ENCODE peak calls at places on chromosomes 6 and 20, in seven cellular contexts. U is fibroblast of lung, J is uterus, S is brain microvascular endothelial cell, C is lower lobe of right lung, W is astrocyte, M is ovary. Q is an unnamed sample.
A peak's percentile ranks its signal among the peaks of the same experiment; 100 is the strongest.

GRCh38 chr6:22081709-22082108 is 215.1 kb downstream of the PRL start:
- DNase-seq in U (no peak), J (no peak), S (no peak), C (no peak), W (no peak), M (no peak), Q (no peak)

GRCh38 chr6:116371384-116372209 is 850 bp downstream of the DSE start:
- DNase-seq in U (peak; percentile 93), J (peak; percentile 81), S (peak; percentile 91), C (peak; percentile 75), W (peak; percentile 87), M (peak; percentile 86), Q (peak; percentile 73)

GRCh38 chr20:40494238-40494637 is 194.8 kb downstream of the MAFB start:
- DNase-seq in U (no peak), J (no peak), S (no peak), C (peak; percentile 71), W (no peak), M (no peak), Q (no peak)

GRCh38 chr20:34112600-34113061 is 588 bp upstream of the EIF2S2 start:
- DNase-seq in U (peak; percentile 36), J (peak; percentile 33), S (peak; percentile 34), C (no peak), W (peak; percentile 22), M (peak; percentile 51), Q (no peak)

GRCh38 chr6:8082572-8082953 is 18.4 kb upstream of the BLOC1S5 start:
- DNase-seq in U (no peak), J (no peak), S (no peak), C (no peak), W (no peak), M (no peak), Q (no peak)

GRCh38 chr20:17505664-17506517 is 25.3 kb downstream of the BFSP1 start:
- DNase-seq in U (peak; percentile 61), J (no peak), S (peak; percentile 62), C (peak; percentile 55), W (peak; percentile 42), M (peak; percentile 46), Q (no peak)

GRCh38 chr6:2877057-2877882 is 25.8 kb downstream of the SERPINB9 start:
- DNase-seq in U (peak; percentile 35), J (peak; percentile 55), S (peak; percentile 52), C (no peak), W (peak; percentile 33), M (peak; percentile 60), Q (no peak)

GRCh38 chr6:109024784-109025183 is 69.9 kb downstream of the SESN1 start:
- DNase-seq in U (no peak), J (no peak), S (peak; percentile 38), C (no peak), W (no peak), M (no peak), Q (peak; percentile 26)

GRCh38 chr20:46004187-46004586 is 4.5 kb upstream of the MMP9 start:
- DNase-seq in U (no peak), J (no peak), S (no peak), C (no peak), W (no peak), M (no peak), Q (no peak)

GRCh38 chr20:24469116-24470030 is at the start of gene SYNDIG1:
- DNase-seq in U (peak; percentile 19), J (peak; percentile 28), S (no peak), C (no peak), W (no peak), M (no peak), Q (peak; percentile 35)

GRCh38 chr20:11965602-11966001 is 47.9 kb downstream of the BTBD3 start:
- DNase-seq in U (no peak), J (no peak), S (no peak), C (no peak), W (no peak), M (no peak), Q (no peak)

GRCh38 chr6:37871616-37872384 is 52.3 kb downstream of the ZFAND3 start:
- DNase-seq in U (no peak), J (no peak), S (no peak), C (no peak), W (no peak), M (no peak), Q (no peak)

GRCh38 chr6:110398778-110399177 is 16.6 kb downstream of the DDO start:
- DNase-seq in U (no peak), J (no peak), S (peak; percentile 37), C (no peak), W (no peak), M (no peak), Q (no peak)

GRCh38 chr6:13000537-13000936 is 284.0 kb downstream of the PHACTR1 start:
- DNase-seq in U (no peak), J (no peak), S (no peak), C (no peak), W (no peak), M (no peak), Q (no peak)

GRCh38 chr6:21648475-21649050 is 55.0 kb downstream of the SOX4 start:
- DNase-seq in U (no peak), J (no peak), S (no peak), C (no peak), W (no peak), M (no peak), Q (no peak)

GRCh38 chr6:136962661-136963060 is 40.6 kb downstream of the SLC35D3 start:
- DNase-seq in U (no peak), J (no peak), S (no peak), C (no peak), W (no peak), M (no peak), Q (peak; percentile 28)

GRCh38 chr6:31479933-31480535 is 17.9 kb upstream of the MICB start:
- DNase-seq in U (no peak), J (no peak), S (no peak), C (no peak), W (no peak), M (no peak), Q (no peak)

GRCh38 chr6:89597988-89598387 is 40.6 kb downstream of the LYRM2 start:
- DNase-seq in U (peak; percentile 31), J (no peak), S (peak; percentile 14), C (no peak), W (peak; percentile 12), M (no peak), Q (no peak)

GRCh38 chr6:20188630-20189075 is 23.6 kb downstream of the MBOAT1 start:
- DNase-seq in U (peak; percentile 41), J (no peak), S (no peak), C (no peak), W (peak; percentile 16), M (no peak), Q (no peak)

GRCh38 chr6:30325150-30325872 is 1.4 kb upstream of the TRIM39 start:
- DNase-seq in U (peak; percentile 62), J (no peak), S (peak; percentile 66), C (peak; percentile 58), W (peak; percentile 37), M (no peak), Q (peak; percentile 26)

GRCh38 chr20:44790994-44791393 is 19.4 kb downstream of the RIMS4 start:
- DNase-seq in U (no peak), J (no peak), S (no peak), C (no peak), W (no peak), M (no peak), Q (no peak)

GRCh38 chr20:51400051-51400926 is 142.2 kb downstream of the NFATC2 start:
- DNase-seq in U (no peak), J (no peak), S (no peak), C (no peak), W (no peak), M (no peak), Q (no peak)

GRCh38 chr6:170236131-170236851 is 54.6 kb downstream of the DLL1 start:
- DNase-seq in U (no peak), J (peak; percentile 3), S (no peak), C (no peak), W (no peak), M (peak; percentile 30), Q (peak; percentile 2)

GRCh38 chr6:164412566-164412965 is 896.8 kb downstream of the C6orf118 start:
- DNase-seq in U (no peak), J (no peak), S (no peak), C (no peak), W (no peak), M (no peak), Q (no peak)

GRCh38 chr6:164415832-164416563 is 893.4 kb downstream of the C6orf118 start:
- DNase-seq in U (no peak), J (no peak), S (no peak), C (no peak), W (no peak), M (no peak), Q (no peak)

GRCh38 chr6:164419099-164419498 is 890.3 kb downstream of the C6orf118 start:
- DNase-seq in U (no peak), J (no peak), S (no peak), C (no peak), W (no peak), M (no peak), Q (no peak)

GRCh38 chr6:164414695-164415094 is 894.7 kb downstream of the C6orf118 start:
- DNase-seq in U (no peak), J (no peak), S (no peak), C (no peak), W (no peak), M (no peak), Q (no peak)

GRCh38 chr6:164417537-164417936 is 891.9 kb downstream of the C6orf118 start:
- DNase-seq in U (no peak), J (no peak), S (no peak), C (no peak), W (no peak), M (no peak), Q (no peak)
- TF ChIP-seq CTCF in U (no peak), J (no peak), S (peak; percentile 38), C (no peak), W (no peak), M (no peak), Q (no peak)

GRCh38 chr6:154766288-154766687 is 33.1 kb downstream of the SCAF8 start:
- DNase-seq in U (no peak), J (no peak), S (no peak), C (no peak), W (no peak), M (no peak), Q (no peak)
- H3K27ac ChIP-seq in U (no peak overlapping the region), J (no peak overlapping the region), S (no peak overlapping the region), C (no peak overlapping the region), W (no peak overlapping the region), M (no peak overlapping the region), Q (peak overlapping the region; percentile 67)

DNA sequence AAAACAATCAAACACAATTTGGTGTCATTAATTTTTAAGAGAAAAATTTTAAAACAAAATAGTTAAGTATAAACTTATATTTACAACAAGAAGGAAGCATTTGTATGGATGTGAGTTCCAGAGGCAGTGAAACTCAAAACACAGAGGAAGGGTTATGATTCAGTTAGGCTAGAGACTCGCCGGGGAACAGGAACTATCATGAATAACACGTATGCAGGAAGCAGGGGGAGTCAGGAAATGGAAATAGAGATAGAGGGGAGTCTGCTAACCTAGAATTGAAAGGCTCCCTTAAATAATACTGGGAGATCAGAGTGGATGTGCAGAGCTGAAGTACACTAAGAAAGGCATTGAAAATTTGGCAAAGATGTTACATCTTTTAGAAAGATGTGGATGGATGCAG is 14.2 kb upstream of the HLA-DRB1 start:
- DNase-seq in U (no peak), J (no peak), S (no peak), C (no peak), W (no peak), M (no peak), Q (no peak)
- H3K4me3 ChIP-seq in U (no peak overlapping the region), J (no peak overlapping the region), S (no peak overlapping the region), C (no peak overlapping the region), W (no peak overlapping the region), M (no peak overlapping the region), Q (no peak overlapping the region)

DNA sequence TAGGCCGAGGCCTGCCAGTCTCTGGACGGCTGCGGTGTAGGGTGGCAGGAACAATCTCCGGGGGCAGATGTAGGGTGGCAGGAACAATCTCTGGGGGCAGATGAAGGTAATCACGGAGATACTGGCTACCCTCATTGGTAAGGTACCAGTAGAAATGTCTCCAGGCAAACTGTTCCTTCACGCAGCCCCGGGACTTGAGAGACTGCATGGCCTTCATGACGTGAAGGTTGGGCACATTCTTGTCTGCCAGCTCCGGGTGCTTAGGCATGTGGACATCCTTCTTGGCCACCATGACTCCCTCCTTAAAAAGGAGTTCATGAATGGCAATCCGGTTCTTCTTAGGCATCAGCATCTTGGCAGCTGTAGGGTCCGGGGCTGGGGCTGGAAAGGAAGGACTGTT is 6.1 kb downstream of the FAM110A start:
- DNase-seq in U (no peak), J (no peak), S (no peak), C (no peak), W (no peak), M (no peak), Q (no peak)
- TF ChIP-seq CTCF in U (no peak), J (no peak), S (no peak), C (no peak), W (no peak), M (no peak), Q (no peak)

Q was measured in left ventricle myocardium inferior.